ENCODE peak calls at places on chromosome 3, in six cellular contexts. K is GM23248, V is GM10248, X is left colon, A is anterior cingulate cortex, F is HCEC 1CT. P is an unnamed sample.

GRCh38 chr3:64291345-64291744 is 66.1 kb upstream of the PRICKLE2 start:
- DNase-seq in V (no peak), X (no peak), K (peak), A (no peak), F (peak), P (peak)

GRCh38 chr3:30626443-30627181 is 20.2 kb downstream of the TGFBR2 start:
- DNase-seq in A (no peak), X (no peak), K (peak), V (no peak), F (peak), P (peak)

GRCh38 chr3:101065962-101066361 is 72.7 kb upstream of the ABI3BP start:
- DNase-seq in K (peak), A (no peak), X (no peak), F (peak), V (no peak), P (peak)

GRCh38 chr3:64138046-64138445 is 87.2 kb downstream of the PRICKLE2 start:
- DNase-seq in X (no peak), V (no peak), A (no peak), K (peak), F (peak), P (peak)

GRCh38 chr3:45599424-45599886 is 4.9 kb downstream of the LIMD1 start:
- DNase-seq in F (no peak), A (peak), V (no peak), X (peak), K (no peak), P (no peak)

GRCh38 chr3:147864754-147865354 is 455.7 kb downstream of the ZIC1 start:
- DNase-seq in F (no peak), A (no peak), K (no peak), V (no peak), X (no peak), P (no peak)

GRCh38 chr3:170848294-170848917 is 21.6 kb downstream of the RPL22L1 start:
- DNase-seq in K (peak), X (no peak), F (peak), A (no peak), V (no peak), P (no peak)

GRCh38 chr3:71784914-71785593 is at the start of gene PROK2:
- DNase-seq in A (peak), F (no peak), X (no peak), K (peak), V (peak), P (no peak)

GRCh38 chr3:160003520-160004128 is 15.0 kb downstream of the IL12A start:
- DNase-seq in V (peak), K (peak), A (peak), F (peak), X (peak), P (peak)

GRCh38 chr3:193552911-193553310 is 1.8 kb downstream of the ATP13A4 start:
- DNase-seq in X (no peak), F (no peak), K (no peak), A (no peak), V (no peak), P (no peak)

GRCh38 chr3:40109641-40110490 is 199.6 kb upstream of the EIF1B start:
- DNase-seq in X (no peak), K (peak), V (no peak), A (no peak), F (no peak), P (no peak)

GRCh38 chr3:167820114-167820865 is 84.8 kb downstream of the SERPINI1 start:
- DNase-seq in V (no peak), A (no peak), K (no peak), X (no peak), F (no peak), P (no peak)

GRCh38 chr3:45056608-45057301 is 30.7 kb downstream of the CLEC3B start:
- DNase-seq in V (no peak), K (no peak), F (no peak), X (no peak), A (no peak), P (peak)

GRCh38 chr3:156892701-156893100 is 66.5 kb downstream of the LEKR1 start:
- DNase-seq in F (peak), X (no peak), K (peak), A (no peak), V (no peak), P (peak)

GRCh38 chr3:38000242-38000916 is 9.8 kb downstream of the VILL start:
- DNase-seq in K (no peak), V (no peak), X (peak), F (no peak), A (no peak), P (no peak)

GRCh38 chr3:134494539-134494938 is 8.7 kb downstream of the CEP63 start:
- DNase-seq in X (no peak), V (no peak), A (no peak), F (no peak), K (no peak), P (no peak)

GRCh38 chr3:141235661-141236171 is 4.1 kb downstream of the PXYLP1 start:
- DNase-seq in X (no peak), F (no peak), K (no peak), V (no peak), A (no peak), P (no peak)

GRCh38 chr3:12154151-12154550 is 4.6 kb downstream of the TIMP4 start:
- DNase-seq in A (no peak), X (no peak), F (peak), V (no peak), K (peak), P (peak)

GRCh38 chr3:5006755-5007202 is 27.5 kb downstream of the BHLHE40 start:
- DNase-seq in K (no peak), F (no peak), X (no peak), V (peak), A (no peak), P (no peak)

GRCh38 chr3:31960793-31961431 is 20.1 kb downstream of the OSBPL10 start:
- DNase-seq in X (no peak), A (no peak), F (peak), V (peak), K (peak), P (peak)